ENCODE peak calls at places on chromosomes 7 and 10, in nine cellular contexts. C is adrenal gland, H is right lobe of liver, I is gastrocnemius medialis, S is body of pancreas, Z is HCT116, U is suprapubic skin, W is A549, J is Peyer's patch. Q is an unnamed sample. For H3K4me1, the result is how much of the 10 kb centered on the place peaks cover.

GRCh38 chr10:79425074-79425532 is 20.3 kb downstream of the ZCCHC24 start:
- DNase-seq in S (no peak), H (peak), Z (no peak), U (no peak), W (no peak), C (no peak), I (peak), J (no peak), Q (no peak)

GRCh38 chr7:102063736-102064135 is 222.9 kb upstream of the SH2B2 start:
- DNase-seq in C (no peak), U (no peak), S (no peak), H (no peak), I (no peak), J (peak), Z (peak), W (peak), Q (no peak)

GRCh38 chr10:52525761-52526160 is 211.7 kb downstream of the DKK1 start:
- DNase-seq in S (no peak), H (no peak), J (no peak), W (peak), C (no peak), U (no peak), Z (no peak), I (no peak), Q (no peak)

GRCh38 chr7:11193131-11193867 is 219.6 kb downstream of the PHF14 start:
- DNase-seq in C (no peak), U (no peak), Z (no peak), J (no peak), I (no peak), W (no peak), H (peak), S (no peak), Q (no peak)

GRCh38 chr7:11726251-11727155 is 105.5 kb downstream of the THSD7A start:
- DNase-seq in S (no peak), U (no peak), C (no peak), H (no peak), Z (no peak), W (no peak), I (peak), J (no peak), Q (no peak)

GRCh38 chr10:113788604-113789083 is 37.2 kb downstream of the PLEKHS1 start:
- DNase-seq in Z (peak), J (no peak), I (peak), W (peak), U (no peak), C (peak), S (no peak), H (no peak), Q (no peak)

GRCh38 chr10:80506189-80506575 is 31.5 kb upstream of the SH2D4B start:
- DNase-seq in Z (peak), I (no peak), W (peak), H (no peak), S (no peak), C (no peak), U (no peak), J (no peak), Q (no peak)

GRCh38 chr7:34191041-34191440 is 285.7 kb downstream of the BMPER start:
- DNase-seq in I (peak), W (no peak), Z (no peak), S (no peak), U (no peak), H (no peak), C (no peak), J (no peak), Q (no peak)

GRCh38 chr10:100101526-100102076 is 19.9 kb upstream of the CPN1 start:
- DNase-seq in U (no peak), H (peak), S (no peak), I (no peak), J (peak), Z (no peak), C (no peak), W (peak), Q (no peak)

GRCh38 chr7:51079494-51079893 is 237.1 kb downstream of the COBL start:
- DNase-seq in W (no peak), Z (no peak), I (no peak), C (no peak), S (peak), H (no peak), J (no peak), U (no peak), Q (no peak)

GRCh38 chr10:100710151-100710871 is 35.1 kb upstream of the PAX2 start:
- DNase-seq in Z (no peak), I (no peak), S (no peak), U (no peak), H (no peak), C (peak), J (no peak), W (no peak), Q (no peak)

GRCh38 chr7:103446046-103446520 is at the start of gene SLC26A5:
- DNase-seq in J (no peak), W (no peak), C (no peak), U (no peak), Z (no peak), S (peak), H (peak), I (no peak), Q (no peak)

GRCh38 chr10:130743751-130744191 is 567.8 kb downstream of the TCERG1L start:
- DNase-seq in I (no peak), W (no peak), H (no peak), Z (no peak), C (no peak), J (no peak), U (peak), S (no peak), Q (no peak)

GRCh38 chr7:110003827-110004226 is 1087.1 kb upstream of the LRRN3 start:
- DNase-seq in H (no peak), J (no peak), S (no peak), U (no peak), C (no peak), W (no peak), I (no peak), Z (no peak), Q (no peak)

GRCh38 chr10:78337646-78338391 is 304.2 kb downstream of the RPS24 start:
- DNase-seq in I (no peak), Z (no peak), J (peak), U (peak), C (no peak), H (no peak), S (peak), W (no peak), Q (peak)

GRCh38 chr10:107409517-107409916 is 245.0 kb upstream of the SORCS1 start:
- DNase-seq in J (peak), U (no peak), W (no peak), C (no peak), H (no peak), I (no peak), Z (no peak), S (no peak), Q (no peak)

GRCh38 chr7:27173412-27174076 is 576 bp downstream of the HOXA10 start:
- DNase-seq in W (no peak), I (peak), H (peak), U (peak), Z (no peak), J (peak), S (peak), C (peak), Q (no peak)

GRCh38 chr7:116461500-116461899 is 38.0 kb upstream of the CAV2 start:
- DNase-seq in H (no peak), I (no peak), J (no peak), W (no peak), Z (no peak), C (no peak), S (no peak), U (no peak), Q (no peak)

GRCh38 chr7:44969049-44969700 is 9.6 kb downstream of the MYO1G start:
- DNase-seq in I (no peak), C (no peak), J (peak), Z (no peak), W (no peak), H (no peak), S (no peak), U (no peak), Q (no peak)

GRCh38 chr10:127433951-127434350 is 115.2 kb upstream of the NPS start:
- DNase-seq in Z (no peak), C (no peak), U (no peak), H (no peak), S (no peak), W (no peak), I (no peak), J (no peak), Q (no peak)

GRCh38 chr10:82969405-82969804 is 1094.4 kb downstream of the NRG3 start:
- DNase-seq in C (no peak), U (no peak), S (no peak), I (no peak), H (no peak), Z (no peak), W (peak), J (no peak), Q (no peak)

GRCh38 chr10:21501109-21501508 is 24.4 kb downstream of the SKIDA1 start:
- DNase-seq in H (no peak), W (no peak), U (no peak), J (no peak), Z (no peak), C (no peak), S (no peak), I (no peak), Q (no peak)

GRCh38 chr10:70761031-70761601 is 24.1 kb downstream of the TBATA start:
- DNase-seq in S (no peak), I (no peak), J (no peak), W (peak), U (no peak), H (no peak), C (no peak), Z (no peak), Q (no peak)

GRCh38 chr10:78415111-78415510 is 381.4 kb downstream of the RPS24 start:
- DNase-seq in Z (no peak), W (no peak), S (no peak), I (no peak), C (no peak), H (no peak), J (no peak), U (no peak), Q (no peak)

GRCh38 chr10:77877461-77878344 is 48.9 kb downstream of the DLG5 start:
- DNase-seq in W (no peak), Z (no peak), I (peak), J (peak), H (no peak), S (no peak), U (no peak), C (peak), Q (no peak)

GRCh38 chr7:41810258-41810576 is 107.3 kb upstream of the INHBA start:
- DNase-seq in S (no peak), W (no peak), I (no peak), U (no peak), J (no peak), C (no peak), H (no peak), Z (no peak), Q (no peak)

GRCh38 chr7:1946461-1947450 is 276.7 kb downstream of the ELFN1 start:
- DNase-seq in H (peak), C (no peak), I (no peak), W (no peak), Z (no peak), S (no peak), U (no peak), J (no peak), Q (no peak)

GRCh38 chr7:80307251-80307856 is 172.7 kb downstream of the GNAI1 start:
- DNase-seq in U (no peak), C (no peak), I (no peak), J (no peak), W (peak), Z (no peak), H (no peak), S (no peak), Q (no peak)

GRCh38 chr7:155593455-155594162 is 47.2 kb upstream of the CNPY1 start:
- DNase-seq in W (no peak), S (no peak), C (no peak), I (no peak), Z (no peak), U (peak), J (no peak), H (no peak), Q (no peak)

GRCh38 chr10:99966306-99966705 is 43.4 kb downstream of the DNMBP start:
- DNase-seq in U (no peak), J (no peak), H (no peak), S (no peak), Z (peak), W (peak), C (peak), I (no peak), Q (no peak)

GRCh38 chr7:36128448-36129047 is 24.5 kb upstream of the EEPD1 start:
- DNase-seq in H (peak), I (peak), W (peak), Z (peak), J (peak), S (peak), U (peak), C (peak), Q (peak)

GRCh38 chr7:103574536-103574935 is 128.5 kb upstream of the SLC26A5 start:
- DNase-seq in C (no peak), Z (no peak), I (no peak), S (no peak), W (no peak), U (no peak), J (no peak), H (no peak), Q (no peak)

GRCh38 chr7:158849553-158850389 is 6.6 kb upstream of the DYNC2I1 start:
- DNase-seq in U (no peak), H (no peak), W (no peak), Z (no peak), I (no peak), S (no peak), C (peak), J (no peak), Q (no peak)

GRCh38 chr7:158741294-158741666 is 36.7 kb upstream of the NCAPG2 start:
- DNase-seq in W (no peak), H (no peak), S (no peak), C (no peak), J (peak), U (no peak), Z (no peak), I (no peak), Q (peak)

GRCh38 chr10:119449760-119450461 is 92.6 kb downstream of the RGS10 start:
- DNase-seq in H (no peak), U (no peak), I (peak), C (peak), Z (no peak), W (peak), S (no peak), J (peak), Q (no peak)

GRCh38 chr7:114973147-114973546 is 51.3 kb downstream of the MDFIC start:
- DNase-seq in J (no peak), I (no peak), Z (no peak), U (no peak), W (no peak), H (no peak), S (no peak), C (no peak), Q (no peak)

GRCh38 chr10:2984682-2985081 is 82.7 kb upstream of the PFKP start:
- DNase-seq in I (no peak), H (no peak), U (no peak), C (no peak), W (no peak), S (no peak), J (no peak), Z (no peak), Q (no peak)

GRCh38 chr10:110852255-110852896 is 19.4 kb upstream of the PDCD4 start:
- DNase-seq in W (no peak), J (peak), S (peak), H (peak), Z (peak), U (no peak), C (no peak), I (no peak), Q (no peak)

GRCh38 chr10:108362956-108363355 is 1198.5 kb upstream of the SORCS1 start:
- DNase-seq in S (no peak), J (no peak), C (no peak), H (no peak), Z (no peak), I (no peak), W (no peak), U (no peak), Q (no peak)

GRCh38 chr10:33570495-33570894 is 236.0 kb upstream of the NRP1 start:
- DNase-seq in W (no peak), Z (no peak), I (peak), C (peak), J (no peak), S (no peak), H (no peak), U (no peak), Q (no peak)

GRCh38 chr10:122953827-122954730 is at the start of gene C10orf88:
- DNase-seq in J (peak), W (peak), S (peak), Z (peak), H (peak), C (peak), I (peak), U (peak), Q (peak)
- TF ChIP-seq POLR2A in J (peak), W (peak), S (peak), Z (peak), H (peak), C (peak), I (no peak), U (no peak), Q (no peak)

GRCh38 chr10:124063736-124064135 is 29.7 kb downstream of the CHST15 start:
- DNase-seq in I (no peak), J (peak), W (peak), C (peak), S (no peak), U (no peak), H (no peak), Z (no peak), Q (no peak)

GRCh38 chr10:124065382-124066155 is 27.8 kb downstream of the CHST15 start:
- DNase-seq in J (no peak), W (no peak), C (no peak), H (no peak), U (no peak), I (no peak), S (no peak), Z (no peak), Q (no peak)

GRCh38 chr10:124062390-124062789 is 31.0 kb downstream of the CHST15 start:
- DNase-seq in S (no peak), W (no peak), Z (no peak), C (no peak), U (no peak), J (no peak), H (no peak), I (no peak), Q (no peak)

GRCh38 chr10:124064676-124065075 is 28.7 kb downstream of the CHST15 start:
- DNase-seq in W (no peak), H (no peak), I (no peak), U (no peak), J (peak), S (no peak), C (no peak), Z (no peak), Q (no peak)

GRCh38 chr10:124064158-124064603 is 29.2 kb downstream of the CHST15 start:
- DNase-seq in H (no peak), C (no peak), U (no peak), S (no peak), J (no peak), I (no peak), W (peak), Z (no peak), Q (no peak)
- H3K4me1 ChIP-seq in H (under half), C (under half), U (under half), S (under half), J (under half), I (under half), W (under half), Z (under half), Q (under half)

GRCh38 chr7:5694221-5694754 is 87.2 kb downstream of the RNF216 start:
- DNase-seq in W (no peak), Z (no peak), C (no peak), H (no peak), U (no peak), S (no peak), J (no peak), I (peak), Q (no peak)
- TF ChIP-seq CTCF in W (no peak), Z (no peak), C (no peak), H (no peak), U (no peak), S (no peak), J (no peak), I (no peak), Q (no peak)

GRCh38 chr10:95907454-95908253 is at the start of gene CC2D2B:
- DNase-seq in I (peak), U (peak), J (peak), Z (peak), C (peak), S (peak), H (peak), W (peak), Q (peak)
- TF ChIP-seq POLR2A in I (no peak), U (no peak), J (no peak), Z (peak), C (peak), S (peak), H (no peak), W (peak), Q (no peak)

GRCh38 chr10:22657566-22658190 is 56.7 kb downstream of the PIP4K2A start:
- DNase-seq in Z (no peak), H (no peak), C (no peak), W (no peak), U (no peak), I (no peak), S (no peak), J (no peak), Q (no peak)

GRCh38 chr10:22658745-22659410 is 55.5 kb downstream of the PIP4K2A start:
- DNase-seq in S (no peak), Z (no peak), C (no peak), W (no peak), J (no peak), H (no peak), I (no peak), U (no peak), Q (no peak)

GRCh38 chr10:22655312-22655973 is 58.9 kb downstream of the PIP4K2A start:
- DNase-seq in C (peak), W (peak), I (no peak), H (no peak), S (no peak), J (no peak), Z (no peak), U (no peak), Q (no peak)

GRCh38 chr10:22656056-22656455 is 58.3 kb downstream of the PIP4K2A start:
- DNase-seq in W (no peak), J (no peak), U (no peak), Z (no peak), S (no peak), I (no peak), C (no peak), H (no peak), Q (no peak)

GRCh38 chr10:22657028-22657427 is 57.4 kb downstream of the PIP4K2A start:
- DNase-seq in C (no peak), I (no peak), U (no peak), W (no peak), H (no peak), Z (no peak), S (no peak), J (no peak), Q (no peak)
- H3K4me1 ChIP-seq in C (under half), I (under half), U (under half), W (under half), H (under half), Z (under half), S (under half), J (under half), Q (under half)

DNA sequence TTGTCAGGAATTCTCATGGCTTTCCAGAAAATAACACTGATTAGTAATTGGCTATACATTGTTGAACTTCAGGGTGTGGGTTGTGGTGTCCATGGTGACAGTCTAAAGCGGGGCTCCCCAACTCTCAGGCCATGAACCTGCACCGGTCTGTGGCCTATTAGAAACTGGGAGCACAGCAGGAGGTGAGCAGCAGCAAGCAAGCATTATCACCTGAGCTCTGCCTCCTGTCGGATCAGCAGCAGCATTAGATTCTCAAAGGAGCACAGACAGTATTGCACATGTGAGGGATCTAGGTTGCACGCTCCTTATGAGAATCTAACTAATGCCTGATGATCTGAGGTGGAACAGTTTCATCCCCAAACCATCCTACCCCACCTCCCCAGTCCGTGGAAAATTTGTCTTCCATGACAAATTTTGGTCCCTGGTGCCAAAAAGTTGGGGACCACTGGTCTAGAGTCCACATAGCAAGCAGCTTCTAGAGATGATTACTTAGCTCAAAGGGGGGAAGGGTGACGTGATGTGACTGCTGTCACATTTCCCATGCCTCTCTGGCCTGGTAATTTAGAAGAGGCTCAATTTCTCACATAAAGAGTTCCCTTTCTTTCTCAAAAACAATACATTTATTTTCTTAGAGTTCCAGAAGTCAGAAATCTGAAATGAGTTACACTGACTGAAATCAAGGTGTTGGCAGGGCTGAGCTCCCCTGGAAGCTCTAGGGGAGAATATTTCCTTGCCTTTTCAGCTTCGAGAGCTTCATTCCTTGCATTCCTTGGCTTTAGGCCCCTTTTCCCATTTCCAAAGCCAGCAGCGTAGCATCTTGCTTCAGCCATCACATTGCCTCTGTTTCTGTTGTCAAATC is 17.6 kb upstream of the FAM221A start:
- DNase-seq in W (no peak), U (no peak), S (no peak), Z (no peak), C (no peak), I (no peak), J (no peak), H (no peak), Q (no peak)
- TF ChIP-seq CTCF in W (no peak), U (no peak), S (no peak), Z (no peak), C (no peak), I (no peak), J (no peak), H (no peak), Q (no peak)